ENCODE peak calls at places on chromosomes 12 and 14, in seven cellular contexts. X, J, F, G, N, L and M are unnamed samples.

GRCh38 chr12:40312982-40313576 is 88.3 kb downstream of the LRRK2 start:
- DNase-seq in L (no peak), G (no peak), F (no peak), N (peak), J (peak), X (no peak), M (peak)

GRCh38 chr12:69359531-69360347 is at the start of gene YEATS4:
- DNase-seq in L (peak), J (peak), N (peak), X (peak), G (peak), F (peak), M (peak)

GRCh38 chr12:80837342-80837978 is 100.3 kb downstream of the LIN7A start:
- DNase-seq in L (no peak), F (peak), N (peak), X (peak), G (peak), J (peak), M (peak)

GRCh38 chr14:81834308-81834707 is 300.7 kb upstream of the SEL1L start:
- DNase-seq in X (no peak), F (no peak), J (no peak), G (no peak), N (no peak), L (no peak), M (no peak)

GRCh38 chr14:61193471-61193870 is 87.7 kb downstream of the TMEM30B start:
- DNase-seq in N (no peak), X (no peak), F (no peak), L (no peak), G (no peak), J (no peak), M (no peak)

GRCh38 chr12:123265851-123266678 is 5.6 kb downstream of the CDK2AP1 start:
- DNase-seq in J (no peak), L (no peak), X (no peak), N (no peak), F (no peak), G (no peak), M (no peak)

GRCh38 chr14:22471545-22472121 is 117.4 kb downstream of the DAD1 start:
- DNase-seq in N (peak), G (peak), X (peak), J (peak), L (no peak), F (peak), M (peak)

GRCh38 chr12:109497675-109498074 is 20.2 kb downstream of the UBE3B start:
- DNase-seq in X (peak), N (peak), F (no peak), J (no peak), L (no peak), G (no peak), M (no peak)

GRCh38 chr12:127078577-127079350 is 1188.2 kb upstream of the TMEM132C start:
- DNase-seq in N (no peak), X (no peak), L (no peak), G (no peak), J (no peak), F (no peak), M (peak)

GRCh38 chr14:87944987-87945604 is 47.9 kb downstream of the GALC start:
- DNase-seq in G (no peak), L (no peak), X (peak), F (peak), J (peak), N (peak), M (peak)

GRCh38 chr14:79543966-79544365 is 667.3 kb downstream of the DIO2 start:
- DNase-seq in J (peak), N (peak), F (peak), G (peak), L (no peak), X (no peak), M (peak)

GRCh38 chr12:70919597-70920035 is 922 bp downstream of the PTPRR start:
- DNase-seq in J (peak), G (no peak), L (no peak), N (peak), F (peak), X (no peak), M (peak)

GRCh38 chr12:65759735-65760134 is 64.5 kb upstream of the HMGA2 start:
- DNase-seq in N (no peak), F (no peak), X (no peak), G (no peak), J (no peak), L (no peak), M (no peak)

GRCh38 chr12:50314629-50315312 is 31.5 kb upstream of the LIMA1 start:
- DNase-seq in X (no peak), N (peak), L (no peak), F (peak), G (no peak), J (peak), M (peak)

GRCh38 chr14:75283884-75284563 is 5.4 kb downstream of the FOS start:
- DNase-seq in J (peak), X (peak), F (no peak), L (no peak), G (no peak), N (peak), M (no peak)

GRCh38 chr14:61322799-61323290 is 1.5 kb downstream of the PRKCH start:
- DNase-seq in N (peak), F (no peak), J (peak), G (no peak), L (no peak), X (peak), M (no peak)

GRCh38 chr12:55729592-55730446 is 1.0 kb upstream of the CD63 start:
- DNase-seq in F (peak), L (no peak), J (peak), N (peak), G (no peak), X (peak), M (peak)

GRCh38 chr12:89156862-89157262 is 195.4 kb downstream of the DUSP6 start:
- DNase-seq in G (no peak), L (no peak), J (no peak), F (no peak), N (peak), X (peak), M (peak)

GRCh38 chr12:32181498-32182175 is 75.0 kb downstream of the BICD1 start:
- DNase-seq in X (no peak), L (no peak), N (no peak), G (no peak), F (no peak), J (peak), M (no peak)

GRCh38 chr12:27969011-27969900 is 3.3 kb downstream of the PTHLH start:
- DNase-seq in F (peak), J (peak), X (no peak), G (no peak), N (peak), L (no peak), M (peak)

GRCh38 chr14:90791481-90791880 is 24.7 kb downstream of the TTC7B start:
- DNase-seq in J (no peak), F (no peak), N (no peak), X (no peak), L (no peak), G (no peak), M (no peak)

GRCh38 chr12:104565606-104566243 is 109.0 kb downstream of the CHST11 start:
- DNase-seq in J (no peak), N (peak), F (no peak), L (no peak), X (no peak), G (no peak), M (no peak)

GRCh38 chr12:108201808-108202207 is 72.7 kb downstream of the WSCD2 start:
- DNase-seq in X (no peak), J (no peak), N (no peak), L (no peak), G (no peak), F (no peak), M (no peak)

GRCh38 chr12:105317453-105317852 is 13.0 kb upstream of the C12orf75 start:
- DNase-seq in N (peak), G (no peak), L (no peak), F (no peak), X (peak), J (peak), M (no peak)

GRCh38 chr12:43711348-43711747 is 47.2 kb downstream of the PUS7L start:
- DNase-seq in L (no peak), N (no peak), G (no peak), J (no peak), X (no peak), F (no peak), M (no peak)

GRCh38 chr12:132766380-132767085 is 4.9 kb upstream of the ANKLE2 start:
- DNase-seq in N (peak), J (no peak), L (no peak), G (no peak), F (no peak), X (no peak), M (peak)

GRCh38 chr12:12628013-12628412 is 16.3 kb downstream of the CREBL2 start:
- DNase-seq in N (peak), J (no peak), F (no peak), G (no peak), X (peak), L (no peak), M (no peak)

GRCh38 chr14:34243401-34243800 is 218.6 kb downstream of the SPTSSA start:
- DNase-seq in X (no peak), G (no peak), N (no peak), L (no peak), F (no peak), J (no peak), M (no peak)

GRCh38 chr12:131007031-131007793 is 53.5 kb downstream of the ADGRD1 start:
- DNase-seq in G (no peak), N (no peak), X (no peak), F (peak), J (peak), L (no peak), M (no peak)

GRCh38 chr12:62632521-62632920 is 165.9 kb downstream of the MON2 start:
- DNase-seq in X (no peak), G (no peak), J (peak), L (no peak), F (peak), N (peak), M (peak)

GRCh38 chr12:40054554-40055226 is 51.2 kb downstream of the SLC2A13 start:
- DNase-seq in X (peak), N (peak), L (no peak), J (peak), F (no peak), G (no peak), M (peak)

GRCh38 chr14:103279129-103280025 is 54.7 kb upstream of the EIF5 start:
- DNase-seq in N (no peak), F (peak), L (no peak), X (no peak), J (no peak), G (no peak), M (no peak)
- TF ChIP-seq EZH2 in N (peak), F (peak), L (no peak), X (no peak), J (no peak), G (no peak), M (no peak)

GRCh38 chr12:113466770-113467153 is 4.9 kb downstream of the LHX5 start:
- DNase-seq in N (no peak), F (no peak), X (no peak), G (no peak), L (no peak), J (no peak), M (no peak)

GRCh38 chr12:113468365-113469223 is 3.1 kb downstream of the LHX5 start:
- DNase-seq in F (peak), J (no peak), L (no peak), G (no peak), X (no peak), N (no peak), M (no peak)

GRCh38 chr12:113467154-113467513 is 4.5 kb downstream of the LHX5 start:
- DNase-seq in X (no peak), J (no peak), L (no peak), N (no peak), F (no peak), G (no peak), M (no peak)

GRCh38 chr12:113469224-113469652 is 2.4 kb downstream of the LHX5 start:
- DNase-seq in F (no peak), J (no peak), L (no peak), N (no peak), G (no peak), X (no peak), M (no peak)

DNA sequence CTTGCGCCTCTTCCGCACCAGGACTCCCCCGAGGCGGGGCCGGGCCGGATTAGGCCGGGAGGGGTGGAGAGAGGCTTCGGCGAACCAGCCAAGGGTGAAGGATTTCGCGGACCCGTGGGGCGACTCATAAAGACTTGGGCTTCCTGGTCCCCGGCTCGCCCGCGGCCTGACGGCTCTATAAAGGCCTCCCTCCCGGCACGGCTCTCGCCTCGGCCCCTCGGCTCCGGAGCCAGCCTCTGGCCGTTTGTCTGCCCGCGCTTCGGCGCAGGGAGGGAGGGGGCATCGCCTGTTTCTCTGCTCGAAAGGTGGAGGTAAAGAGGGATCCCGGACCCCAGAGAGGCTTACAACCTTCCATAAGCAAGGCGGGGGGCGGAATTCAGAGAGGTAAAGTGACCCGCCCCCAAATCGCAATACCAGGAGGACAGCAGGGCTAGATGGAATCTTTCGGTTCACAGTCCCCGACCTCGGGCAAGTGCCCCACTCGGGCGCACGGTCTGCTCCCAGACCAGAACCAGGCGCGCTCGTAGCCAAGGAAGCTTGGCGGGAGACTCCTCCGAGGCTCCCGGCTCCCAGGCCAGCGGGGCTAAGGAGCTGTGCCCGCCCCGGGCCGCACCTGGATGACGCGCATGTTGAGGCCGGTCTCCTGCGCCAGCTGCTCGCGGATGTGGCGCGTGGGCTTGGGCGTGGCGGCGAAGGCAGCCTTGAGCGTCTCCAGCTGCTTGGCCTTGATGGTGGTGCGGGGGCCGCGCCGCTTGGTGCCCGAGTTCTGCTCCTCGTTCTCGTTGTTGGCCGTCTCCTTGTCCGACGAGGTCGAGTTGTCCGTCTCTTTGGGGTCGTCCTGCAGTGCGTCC is 3.9 kb downstream of the LHX5 start:
- DNase-seq in N (no peak), J (no peak), F (peak), X (peak), L (no peak), G (no peak), M (no peak)
- TF ChIP-seq EZH2 in N (peak), J (peak), F (no peak), X (peak), L (no peak), G (peak), M (peak)

GRCh38 chr12:54010972-54011664 is 2.3 kb downstream of the HOXC8 start:
- DNase-seq in X (no peak), L (no peak), F (no peak), J (no peak), G (no peak), N (no peak), M (no peak)

GRCh38 chr12:54011665-54012532 is 3.1 kb downstream of the HOXC8 start:
- DNase-seq in X (no peak), N (no peak), J (no peak), F (no peak), G (no peak), L (no peak), M (no peak)

GRCh38 chr12:54014315-54015209 is 5.8 kb downstream of the HOXC8 start:
- DNase-seq in N (no peak), J (no peak), X (no peak), G (no peak), L (no peak), F (no peak), M (no peak)

GRCh38 chr12:54010053-54010971 is 1.5 kb downstream of the HOXC8 start:
- DNase-seq in L (no peak), J (no peak), N (no peak), G (no peak), X (no peak), F (no peak), M (no peak)

GRCh38 chr12:54012631-54013398 is 4.0 kb downstream of the HOXC8 start:
- DNase-seq in F (no peak), X (no peak), G (no peak), N (no peak), L (no peak), J (no peak), M (no peak)
- TF ChIP-seq EZH2 in F (peak), X (no peak), G (peak), N (no peak), L (no peak), J (no peak), M (no peak)

DNA sequence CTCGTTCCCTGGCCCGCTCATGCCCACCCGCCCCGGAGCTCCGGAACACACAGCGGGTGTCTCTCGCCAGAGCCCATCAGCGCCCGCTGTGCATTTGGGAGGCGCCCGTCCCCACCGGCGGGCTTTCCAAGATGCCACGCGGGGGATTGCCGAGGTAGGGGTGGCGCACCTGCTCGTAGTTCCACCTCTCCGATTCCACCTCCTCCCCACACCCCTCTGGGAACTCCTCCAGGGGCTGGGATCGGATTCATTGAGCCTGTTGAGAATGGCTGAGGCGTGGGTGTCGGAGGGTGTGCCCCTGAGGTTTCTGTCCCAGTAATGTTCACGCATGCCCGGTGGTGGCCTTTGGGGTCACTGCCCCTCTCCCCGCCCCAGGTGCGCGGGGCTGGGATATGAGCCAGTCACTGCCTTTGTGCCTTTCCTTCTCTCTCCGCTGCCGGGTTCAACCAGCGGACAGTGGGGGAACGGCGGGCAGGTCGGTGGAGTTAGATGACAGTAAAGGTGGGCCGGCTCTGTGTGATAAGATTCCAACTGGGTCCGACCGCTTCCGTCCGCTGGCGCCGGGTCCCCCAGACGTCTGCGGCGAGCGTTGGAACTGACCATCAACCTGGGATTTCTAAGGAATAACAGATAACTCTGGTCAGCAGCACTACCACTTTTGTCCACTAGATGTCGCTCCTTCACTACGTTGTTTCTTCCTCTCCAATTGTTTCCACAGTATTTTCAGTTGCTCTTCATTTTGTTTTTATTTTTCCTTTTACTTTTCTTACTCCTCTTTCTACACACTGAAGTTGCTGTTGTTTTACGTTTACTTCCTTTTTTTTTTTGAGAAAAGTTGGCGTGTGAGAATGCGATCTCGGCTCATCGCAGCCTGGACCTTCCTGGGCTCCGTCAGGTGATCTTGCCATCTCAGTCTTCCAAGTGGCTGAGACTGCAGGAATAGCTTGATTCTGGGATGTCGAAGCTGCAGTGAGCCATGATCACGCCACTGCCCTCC is 178.1 kb upstream of the ALG10B start:
- DNase-seq in F (peak), G (no peak), N (peak), X (peak), L (peak), J (peak), M (peak)
- TF ChIP-seq EZH2 in F (no peak), G (no peak), N (no peak), X (no peak), L (no peak), J (no peak), M (no peak)

GRCh38 chr12:128802756-128803155 is 21.0 kb downstream of the SLC15A4 start:
- DNase-seq in J (no peak), X (no peak), F (no peak), G (no peak), L (no peak), N (no peak), M (no peak)

GRCh38 chr12:128798543-128799341 is 25.0 kb downstream of the SLC15A4 start:
- DNase-seq in N (no peak), X (no peak), F (no peak), G (no peak), L (no peak), J (no peak), M (no peak)

GRCh38 chr12:128801879-128802391 is 21.8 kb downstream of the SLC15A4 start:
- DNase-seq in F (no peak), J (no peak), G (no peak), N (peak), L (no peak), X (peak), M (no peak)

GRCh38 chr12:128803788-128804187 is 20.0 kb downstream of the SLC15A4 start:
- DNase-seq in G (no peak), F (no peak), N (peak), X (no peak), L (no peak), J (no peak), M (no peak)

DNA sequence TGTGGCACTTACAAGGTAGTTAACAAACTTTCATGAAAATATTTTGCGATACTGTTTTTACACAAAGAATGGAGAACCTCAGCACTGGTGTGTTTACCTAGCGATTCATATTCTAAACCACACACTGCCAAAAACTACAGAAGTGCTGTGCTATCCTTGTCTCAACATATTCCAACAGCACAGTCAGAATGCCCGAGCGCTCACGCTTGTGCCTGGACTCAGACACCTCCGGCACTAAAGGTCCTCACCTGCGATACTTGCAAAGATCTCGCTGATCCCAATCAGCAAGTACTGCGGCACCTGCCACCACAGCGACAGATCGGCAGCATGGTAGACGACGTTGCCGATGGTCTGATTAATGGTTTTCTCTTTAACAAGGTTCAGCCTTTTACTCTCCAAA is 23.2 kb downstream of the SLC15A4 start:
- DNase-seq in J (no peak), X (no peak), F (no peak), N (peak), G (no peak), L (no peak), M (no peak)
- TF ChIP-seq EZH2 in J (no peak), X (no peak), F (no peak), N (no peak), G (no peak), L (no peak), M (no peak)

GRCh38 chr12:53991077-53991460 is 6.1 kb downstream of the HOXC10 start:
- DNase-seq in G (no peak), L (no peak), J (no peak), N (no peak), X (peak), F (no peak), M (no peak)
- TF ChIP-seq EZH2 in G (peak), L (no peak), J (no peak), N (peak), X (no peak), F (peak), M (no peak)

DNA sequence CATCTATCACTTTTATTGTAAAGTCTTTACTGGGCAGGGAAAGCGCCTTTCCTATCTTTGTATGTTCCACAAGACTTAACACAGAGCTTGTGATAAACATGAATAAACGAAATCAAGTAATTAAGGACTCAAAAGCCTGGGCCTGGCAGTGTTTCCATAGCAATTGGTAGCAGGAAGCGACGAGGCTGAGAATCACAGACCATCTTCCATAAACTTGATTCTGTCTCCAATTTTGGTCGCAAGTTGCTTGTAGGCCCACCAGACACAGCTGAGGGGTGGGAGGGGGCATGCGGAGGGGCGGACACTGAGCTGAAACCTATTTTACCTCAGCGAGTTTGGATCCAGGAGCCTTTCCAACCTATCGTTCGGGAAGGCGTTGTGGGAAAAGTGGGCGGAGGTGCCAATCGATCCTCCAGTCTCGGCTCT is 295 bp downstream of the CCDC38 start:
- DNase-seq in F (no peak), J (no peak), L (no peak), N (peak), G (no peak), X (no peak), M (peak)
- TF ChIP-seq EZH2 in F (no peak), J (no peak), L (no peak), N (no peak), G (no peak), X (no peak), M (no peak)